ENCODE peak calls at places on chromosomes 13 and 19, in seven cellular contexts. L is transverse colon, Q is tibial nerve, H is K562, W is ovary, O is stomach, R is A549. I is an unnamed sample.
A peak's percentile ranks its signal among the peaks of the same experiment; 100 is the strongest.

GRCh38 chr13:104024416-104025170 is 958.4 kb upstream of the SLC10A2 start:
- DNase-seq in L (no peak), Q (no peak), H (no peak), W (no peak), O (no peak), R (no peak), I (no peak)

GRCh38 chr19:13803038-13803437 is 7.8 kb downstream of the ZSWIM4 start:
- DNase-seq in L (no peak), Q (no peak), H (no peak), W (no peak), O (peak; percentile 77), R (no peak), I (no peak)

GRCh38 chr19:43777163-43777700 is 3.5 kb downstream of the KCNN4 start:
- DNase-seq in L (no peak), Q (no peak), H (peak; percentile 78), W (no peak), O (no peak), R (peak; percentile 57), I (no peak)

GRCh38 chr19:40594251-40594650 is 6.9 kb upstream of the LTBP4 start:
- DNase-seq in L (no peak), Q (no peak), H (no peak), W (no peak), O (no peak), R (no peak), I (no peak)

GRCh38 chr19:55553217-55554182 is 8.2 kb upstream of the SBK3 start:
- DNase-seq in L (no peak), Q (no peak), H (no peak), W (no peak), O (no peak), R (no peak), I (no peak)

GRCh38 chr19:42433503-42434260 is 6.5 kb upstream of the LIPE start:
- DNase-seq in L (peak; percentile 93), Q (peak; percentile 90), H (peak; percentile 88), W (peak; percentile 18), O (peak; percentile 80), R (peak; percentile 91), I (peak; percentile 81)

GRCh38 chr13:21014139-21014665 is 47.2 kb downstream of the LATS2 start:
- DNase-seq in L (no peak), Q (no peak), H (no peak), W (no peak), O (no peak), R (no peak), I (no peak)

GRCh38 chr13:63481334-63481733 is 2065.7 kb upstream of the PCDH20 start:
- DNase-seq in L (no peak), Q (no peak), H (no peak), W (no peak), O (no peak), R (no peak), I (no peak)

GRCh38 chr19:11164879-11165406 is 9.4 kb upstream of the SPC24 start:
- DNase-seq in L (peak; percentile 70), Q (peak; percentile 77), H (no peak), W (peak; percentile 84), O (peak; percentile 65), R (no peak), I (peak; percentile 91)

GRCh38 chr13:40433577-40433976 is 232.9 kb downstream of the FOXO1 start:
- DNase-seq in L (peak; percentile 56), Q (no peak), H (no peak), W (no peak), O (no peak), R (no peak), I (no peak)

GRCh38 chr13:39777527-39778061 is 122.1 kb downstream of the COG6 start:
- DNase-seq in L (no peak), Q (no peak), H (peak; percentile 1), W (no peak), O (no peak), R (peak; percentile 8), I (no peak)

DNA sequence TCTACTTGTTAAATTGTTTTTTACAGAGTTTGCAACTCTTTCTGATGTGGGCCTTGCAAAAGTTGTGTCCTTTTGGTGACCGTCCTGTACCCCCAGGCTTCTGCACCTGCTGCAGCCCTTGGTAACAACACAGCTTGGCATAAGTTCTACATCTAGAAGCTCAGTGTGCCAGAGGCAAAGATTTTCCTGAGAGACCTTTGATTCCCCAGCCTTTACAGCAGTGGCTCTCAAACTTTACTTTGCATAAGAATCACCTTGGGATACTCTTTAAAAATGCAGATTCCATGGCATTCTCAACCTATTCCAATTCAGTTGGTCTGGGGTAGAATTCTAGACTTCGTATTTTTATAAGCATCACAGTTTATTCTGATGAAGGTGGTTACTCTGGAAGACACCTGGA is 260.9 kb downstream of the DCT start:
- DNase-seq in L (no peak), Q (no peak), H (no peak), W (no peak), O (no peak), R (no peak), I (no peak)
- TF ChIP-seq POLR2A in L (no peak), Q (no peak), H (no peak), W (no peak), O (no peak), R (no peak), I (no peak)

DNA sequence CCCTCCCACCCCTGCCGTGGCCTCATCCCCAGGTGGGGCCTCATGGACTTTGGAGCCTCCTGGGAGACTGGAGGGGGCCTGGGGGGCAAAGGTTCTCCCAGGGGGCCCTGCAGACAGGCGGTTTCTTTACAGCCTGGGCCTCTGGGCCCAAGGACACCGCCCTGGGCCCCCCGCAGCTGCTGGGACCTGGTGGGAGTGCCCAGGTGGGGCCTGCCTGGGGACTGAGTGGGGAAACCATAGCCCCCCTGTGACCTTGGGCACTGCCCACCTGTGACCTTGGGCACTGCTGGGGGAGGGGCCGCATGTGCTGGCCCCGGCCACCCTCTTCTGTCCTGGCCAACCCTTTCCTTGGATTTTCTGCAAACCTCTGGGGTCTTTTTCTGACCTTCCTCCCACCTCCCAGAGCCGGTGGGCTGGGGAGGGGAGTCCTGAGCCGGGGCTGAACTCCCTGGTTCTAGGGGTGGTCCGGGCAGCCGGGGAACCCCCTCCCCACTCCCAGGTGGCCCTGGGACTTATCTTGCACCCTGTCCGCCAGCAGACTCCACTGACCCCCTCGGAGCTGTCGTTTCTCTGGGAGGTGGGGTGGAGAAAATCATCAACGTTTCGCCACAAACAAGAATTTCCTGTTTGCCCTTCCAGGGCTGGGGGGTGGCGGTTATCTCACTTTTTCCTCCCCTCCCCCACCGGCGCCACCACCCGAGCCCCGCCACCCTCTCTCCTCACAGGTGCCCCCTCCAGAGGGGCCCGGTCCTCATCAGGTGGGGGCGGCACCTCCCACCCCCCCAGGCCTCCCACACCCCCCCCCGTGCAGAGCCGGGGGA is 27.1 kb downstream of the ARID3A start:
- DNase-seq in L (peak; percentile 68), Q (no peak), H (peak; percentile 81), W (no peak), O (no peak), R (no peak), I (no peak)
- TF ChIP-seq EP300 in L (no peak), Q (no peak), H (peak; percentile 65), W (no peak), O (no peak), R (no peak), I (no peak)

GRCh38 chr19:50820086-50820485 is 3.5 kb downstream of the KLK1 start:
- DNase-seq in L (peak; percentile 43), Q (no peak), H (peak; percentile 66), W (no peak), O (no peak), R (no peak), I (no peak)

GRCh38 chr19:50819636-50820035 is 4.0 kb downstream of the KLK1 start:
- DNase-seq in L (no peak), Q (no peak), H (no peak), W (no peak), O (no peak), R (no peak), I (no peak)

GRCh38 chr19:50820549-50821247 is 2.9 kb downstream of the KLK1 start:
- DNase-seq in L (peak; percentile 85), Q (no peak), H (peak; percentile 85), W (no peak), O (no peak), R (no peak), I (no peak)

GRCh38 chr19:50818859-50819472 is 4.6 kb downstream of the KLK1 start:
- DNase-seq in L (no peak), Q (no peak), H (no peak), W (no peak), O (no peak), R (no peak), I (no peak)

DNA sequence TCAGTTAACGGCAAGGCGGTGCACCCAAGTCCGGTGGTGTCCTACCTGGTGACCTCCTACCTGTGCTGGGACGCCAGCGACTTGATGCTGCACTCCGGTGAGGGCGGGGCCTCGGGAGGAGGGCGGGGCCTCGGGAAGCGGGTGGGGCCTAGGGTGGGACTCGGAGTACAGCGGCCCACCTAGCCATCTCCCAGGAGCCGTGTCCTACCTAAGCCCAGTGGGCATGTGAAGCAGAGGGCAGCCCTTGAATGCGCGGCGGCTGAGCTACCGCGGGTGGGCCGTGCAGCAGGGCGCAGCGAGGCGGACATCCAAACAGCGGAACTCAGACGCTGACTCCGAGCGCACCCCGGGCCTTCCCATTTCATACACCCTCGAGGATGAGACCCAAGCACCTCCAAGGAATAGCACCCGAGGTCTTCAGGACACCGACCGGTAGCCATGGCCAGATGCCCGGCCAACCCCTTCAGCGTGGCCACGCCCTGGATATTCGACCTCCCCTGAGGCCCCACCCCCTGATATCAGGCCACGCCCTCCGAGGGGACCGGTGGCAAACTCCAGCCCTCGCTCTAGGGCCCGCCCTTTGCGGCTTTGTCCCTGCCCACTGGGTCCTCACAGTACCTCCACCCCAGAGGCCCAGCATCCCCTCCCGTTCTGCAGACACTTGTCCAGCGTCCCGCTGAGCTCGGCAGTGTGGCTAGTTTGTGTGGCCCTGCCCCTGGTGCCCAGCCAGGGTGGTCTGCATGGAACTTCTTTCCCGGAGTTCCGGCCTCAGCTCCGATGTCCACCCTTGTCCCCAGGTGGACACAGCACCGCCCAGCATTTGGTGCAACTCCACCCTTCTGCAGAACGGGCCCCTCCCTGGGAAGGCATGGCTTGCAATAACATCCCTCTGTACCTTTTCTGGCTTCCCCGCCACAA is 5.4 kb downstream of the KLK1 start:
- DNase-seq in L (peak; percentile 90), Q (no peak), H (peak; percentile 94), W (no peak), O (peak; percentile 48), R (peak; percentile 95), I (no peak)
- H3K4me3 ChIP-seq in L (peak overlapping the region; percentile 20), Q (peak overlapping the region; percentile 12), H (peak overlapping the region; percentile 57), W (no peak overlapping the region), O (peak overlapping the region; percentile 15), R (peak overlapping the region; percentile 68), I (peak overlapping the region; percentile 20)

GRCh38 chr13:27919934-27920676 is at the start of gene PDX1:
- DNase-seq in L (peak; percentile 56), Q (no peak), H (peak; percentile 2), W (no peak), O (peak; percentile 70), R (peak; percentile 71), I (no peak)
- TF ChIP-seq POLR2A in L (no peak), Q (no peak), H (no peak), W (no peak), O (no peak), R (no peak), I (no peak)

DNA sequence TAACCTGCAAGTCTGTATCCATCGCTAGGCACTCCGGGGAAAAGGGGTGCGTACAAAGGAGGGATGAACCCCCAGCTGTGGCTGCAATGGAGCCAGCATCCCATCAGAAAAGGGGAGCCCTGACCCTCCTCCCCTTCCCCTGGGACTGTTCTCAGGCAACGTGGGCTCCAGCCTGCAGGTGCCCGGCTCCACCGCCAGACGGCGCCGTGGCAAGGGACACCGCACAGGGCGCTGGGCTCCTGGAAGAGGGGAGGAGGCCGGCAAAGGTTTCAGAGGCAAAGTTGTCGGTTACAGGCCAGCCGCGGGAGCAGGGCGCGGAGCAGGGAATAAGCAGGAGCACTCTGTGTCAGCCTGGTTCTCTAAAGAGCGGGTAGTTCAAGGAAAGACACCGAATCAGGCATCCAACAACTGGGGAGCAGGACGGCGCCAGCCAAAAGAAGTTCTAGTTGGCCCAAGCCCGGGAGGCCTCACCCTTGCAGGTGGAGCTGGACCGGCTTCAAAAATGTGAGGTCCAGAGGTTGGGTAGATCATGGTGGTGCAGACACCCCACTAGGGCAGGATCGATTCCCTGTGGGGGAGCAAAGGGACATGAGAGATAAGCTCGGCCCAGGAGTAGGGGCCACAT is 53.0 kb upstream of the ATP12A start:
- DNase-seq in L (no peak), Q (no peak), H (peak; percentile 52), W (no peak), O (peak; percentile 24), R (peak; percentile 13), I (no peak)
- TF ChIP-seq EP300 in L (no peak), Q (no peak), H (no peak), W (no peak), O (no peak), R (no peak), I (no peak)

I was measured in suprapubic skin.